ENCODE peak calls at places on chromosome 4, in five cellular contexts. I, C, F, E and K are unnamed samples.

GRCh38 chr4:2337896-2338295 is 76.0 kb upstream of the MXD4 start:
- DNase-seq in C (no peak), E (no peak), F (no peak), I (no peak), K (no peak)

GRCh38 chr4:1171306-1172227 is 816 bp downstream of the SPON2 start:
- DNase-seq in C (peak; percentile 82), F (peak; percentile 71), E (no peak), I (no peak), K (no peak)

GRCh38 chr4:4418676-4419370 is 31.9 kb downstream of the NSG1 start:
- DNase-seq in F (peak; percentile 30), C (peak; percentile 38), I (no peak), E (no peak), K (no peak)

GRCh38 chr4:1715002-1715761 is 3.1 kb upstream of the SLBP start:
- DNase-seq in F (no peak), C (no peak), I (no peak), E (no peak), K (no peak)

GRCh38 chr4:84263415-84263814 is 235.7 kb downstream of the NKX6-1 start:
- DNase-seq in C (no peak), E (no peak), I (no peak), F (no peak), K (no peak)

GRCh38 chr4:153947998-153948397 is 159.1 kb upstream of the SFRP2 start:
- DNase-seq in F (no peak), E (no peak), C (no peak), I (no peak), K (no peak)

GRCh38 chr4:142112451-142112850 is 476.1 kb downstream of the IL15 start:
- DNase-seq in C (no peak), F (no peak), I (no peak), E (no peak), K (peak; percentile 75)

GRCh38 chr4:125140966-125141495 is 173.7 kb upstream of the FAT4 start:
- DNase-seq in I (peak; percentile 26), E (no peak), C (no peak), F (no peak), K (peak; percentile 60)

GRCh38 chr4:16897991-16898827 is at the start of gene LDB2:
- DNase-seq in C (peak; percentile 89), E (peak; percentile 78), F (no peak), I (peak; percentile 85), K (peak; percentile 86)

GRCh38 chr4:125042031-125042430 is 272.7 kb upstream of the FAT4 start:
- DNase-seq in E (no peak), C (no peak), F (no peak), I (no peak), K (no peak)

GRCh38 chr4:73603854-73604584 is 16.2 kb downstream of the RASSF6 start:
- DNase-seq in F (no peak), I (no peak), E (no peak), C (no peak), K (peak; percentile 42)

GRCh38 chr4:3368841-3369760 is 72.7 kb upstream of the HGFAC start:
- DNase-seq in F (peak; percentile 47), E (no peak), I (no peak), C (no peak), K (no peak)

GRCh38 chr4:7393491-7394183 is 41.1 kb downstream of the PSAPL1 start:
- DNase-seq in E (no peak), I (no peak), C (peak; percentile 28), F (no peak), K (no peak)

GRCh38 chr4:182307746-182308145 is 64.5 kb downstream of the TENM3 start:
- DNase-seq in I (peak; percentile 98), E (no peak), F (no peak), C (no peak), K (peak; percentile 86)

GRCh38 chr4:132493476-132493875 is 655.6 kb upstream of the PCDH10 start:
- DNase-seq in I (no peak), F (no peak), E (no peak), C (no peak), K (no peak)

DNA sequence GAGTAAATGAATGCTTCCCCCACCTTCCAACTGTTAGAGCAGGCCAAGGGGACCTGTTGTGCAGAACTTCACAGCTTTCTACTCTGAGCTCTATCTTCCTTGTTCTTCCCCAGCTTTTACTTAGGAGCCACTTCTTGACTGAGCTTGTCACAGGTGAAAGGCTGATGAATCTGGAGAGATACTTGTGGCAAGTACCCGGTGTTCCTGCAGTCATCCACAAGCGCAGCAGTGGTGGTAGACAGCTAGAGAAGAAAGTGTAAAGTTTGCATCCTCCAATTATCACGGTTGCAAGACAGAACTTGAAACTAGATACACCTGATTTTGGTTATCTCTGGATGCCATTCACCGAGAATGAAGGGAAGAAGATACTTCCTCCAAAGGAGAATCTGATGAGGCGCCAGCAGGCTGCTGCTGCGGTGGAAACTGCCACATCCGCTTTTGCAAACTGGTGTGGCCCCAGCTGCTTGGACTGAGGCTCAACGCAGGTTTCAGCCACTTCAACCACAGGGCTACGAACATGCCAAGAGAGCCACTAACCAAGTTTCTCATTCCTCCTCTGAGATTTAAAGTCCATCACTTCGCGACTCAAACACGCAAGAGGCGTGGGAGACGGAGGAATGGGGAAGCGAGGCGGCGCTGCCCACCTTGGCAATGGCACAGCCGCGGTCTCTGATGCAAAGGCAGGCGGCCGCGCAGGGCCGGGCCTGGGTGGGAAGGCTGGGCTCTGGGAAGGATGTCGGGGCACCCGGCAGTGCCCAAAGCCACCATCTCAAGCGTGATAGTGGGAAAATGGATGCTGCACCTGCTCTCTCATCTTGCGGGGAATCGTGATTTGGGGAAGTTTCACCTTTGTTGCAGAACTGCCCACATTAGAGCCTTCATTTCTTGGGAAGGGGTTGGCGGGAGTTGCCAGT is 1.3 kb upstream of the FHIP1A start:
- DNase-seq in I (peak; percentile 5), C (peak; percentile 75), F (peak; percentile 65), E (peak; percentile 15), K (no peak)
- TF ChIP-seq CTCF in I (no peak), C (no peak), F (no peak), E (no peak), K (no peak)

DNA sequence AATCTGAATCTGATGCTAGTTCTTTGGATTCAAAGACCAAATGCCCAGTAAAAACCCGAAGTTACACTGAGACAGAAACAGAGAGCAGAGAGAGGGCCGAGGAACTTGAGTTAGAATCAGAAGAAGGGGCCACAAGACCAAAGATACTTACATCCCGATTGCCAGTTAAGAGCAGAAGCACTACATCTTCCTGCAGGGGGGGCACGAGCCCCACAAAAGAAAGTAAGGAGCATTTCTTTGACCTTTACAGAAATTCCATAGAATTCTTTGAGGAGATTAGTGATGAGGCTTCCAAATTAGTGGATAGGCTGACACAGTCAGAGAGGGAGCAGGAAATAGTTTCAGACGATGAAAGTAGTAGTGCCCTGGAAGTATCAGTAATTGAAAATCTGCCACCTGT is 309.3 kb downstream of the ANK2 start:
- DNase-seq in E (no peak), C (peak; percentile 51), F (no peak), I (no peak), K (peak; percentile 11)
- TF ChIP-seq CTCF in E (no peak), C (peak; percentile 27), F (no peak), I (peak; percentile 10), K (no peak)

DNA sequence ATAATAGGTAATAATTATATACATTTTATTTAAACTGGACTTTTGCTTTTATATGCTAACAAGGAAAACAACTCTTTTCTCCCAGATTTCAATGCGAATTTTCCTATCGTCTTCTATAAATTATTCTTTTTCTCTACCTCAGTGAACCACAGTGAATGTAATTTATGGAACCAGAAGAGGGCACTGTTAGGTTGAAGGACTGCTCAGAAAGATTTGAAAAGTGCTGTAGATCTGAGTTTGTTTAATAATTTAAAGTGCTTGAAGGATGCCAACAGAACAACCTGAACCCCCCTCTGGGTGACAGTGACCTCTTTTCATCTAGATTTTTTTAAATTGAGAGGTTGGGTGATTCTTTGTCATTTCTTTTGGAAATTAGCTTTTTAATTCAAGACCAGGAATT is 54.9 kb downstream of the PHOX2B start:
- DNase-seq in F (no peak), C (no peak), I (peak; percentile 50), E (no peak), K (peak; percentile 53)
- TF ChIP-seq CTCF in F (peak; percentile 8), C (peak; percentile 78), I (peak; percentile 54), E (peak; percentile 21), K (peak; percentile 69)

DNA sequence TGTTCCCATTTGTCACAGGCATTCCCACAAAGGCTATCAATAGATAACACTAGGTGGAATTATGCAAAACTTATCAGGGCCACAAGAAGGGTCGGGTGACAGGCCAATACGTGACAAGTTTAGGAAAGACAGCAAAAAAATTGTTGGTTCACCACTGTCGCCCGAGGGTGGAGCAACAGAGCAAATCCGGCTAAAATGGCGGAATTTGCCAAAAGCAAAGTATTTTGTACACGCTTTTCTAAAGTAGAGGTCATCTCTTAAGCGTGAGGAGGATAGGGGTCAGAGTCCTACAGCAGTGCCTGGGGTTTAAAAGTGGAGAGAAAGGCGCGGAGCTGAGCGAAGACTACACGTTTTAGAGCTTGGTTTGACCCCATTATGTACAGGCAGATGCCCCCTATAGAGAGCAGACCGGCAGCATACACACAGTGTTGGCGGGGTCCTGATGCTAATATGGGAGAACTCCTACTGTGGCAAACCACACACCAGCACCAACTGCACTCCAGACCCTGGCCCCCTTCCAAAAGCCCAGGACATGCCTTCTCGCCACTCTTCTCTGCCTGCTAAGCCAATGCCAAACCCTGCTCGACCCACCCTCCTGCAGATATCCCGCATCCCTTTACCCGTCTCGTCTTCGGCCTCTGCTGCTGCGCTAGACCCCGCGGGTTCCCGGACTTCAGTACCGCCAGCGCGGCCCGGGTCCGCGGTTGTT is 733 bp downstream of the CCNA2 start:
- DNase-seq in C (peak; percentile 74), I (peak; percentile 41), E (peak; percentile 5), F (peak; percentile 64), K (peak; percentile 29)
- TF ChIP-seq CTCF in C (peak; percentile 49), I (no peak), E (no peak), F (no peak), K (peak; percentile 30)

GRCh38 chr4:53601251-53601764 is 10.0 kb upstream of the LNX1 start:
- DNase-seq in I (no peak), C (peak; percentile 90), F (no peak), E (peak; percentile 11), K (peak; percentile 28)
- TF ChIP-seq CTCF in I (peak; percentile 24), C (peak; percentile 85), F (peak; percentile 8), E (peak; percentile 35), K (peak; percentile 40)

GRCh38 chr4:187307131-187307530 is 583.5 kb upstream of the FAT1 start:
- DNase-seq in I (peak; percentile 39), E (no peak), F (no peak), C (no peak), K (no peak)
- TF ChIP-seq CTCF in I (no peak), E (no peak), F (no peak), C (no peak), K (no peak)

GRCh38 chr4:52979821-52980590 is 117.9 kb downstream of the RASL11B start:
- DNase-seq in C (no peak), E (no peak), I (no peak), F (no peak), K (no peak)
- TF ChIP-seq CTCF in C (no peak), E (no peak), I (no peak), F (no peak), K (no peak)

DNA sequence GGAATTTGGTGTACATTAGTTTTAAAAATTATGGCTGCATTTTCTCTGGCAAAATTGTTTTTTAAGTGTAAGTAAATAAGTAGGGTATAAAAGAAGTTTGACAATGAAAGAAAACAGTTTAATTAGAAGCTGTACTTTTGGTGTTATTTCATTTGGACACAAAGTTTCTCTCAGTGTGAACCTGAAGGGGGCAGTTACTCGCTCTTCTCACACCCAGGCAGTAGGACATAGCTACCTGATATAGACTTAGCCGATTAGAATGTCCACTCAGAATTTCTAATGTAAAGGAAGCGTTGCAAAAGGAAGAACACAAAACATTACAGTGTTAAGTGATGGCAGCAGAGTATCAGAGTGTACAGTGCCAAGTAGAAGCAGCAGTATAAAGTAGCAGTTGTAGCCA is 311.9 kb upstream of the TECRL start:
- DNase-seq in E (no peak), C (no peak), I (no peak), F (no peak), K (no peak)
- TF ChIP-seq CTCF in E (no peak), C (peak; percentile 36), I (no peak), F (no peak), K (no peak)

GRCh38 chr4:162535121-162535520 is 371.3 kb upstream of the FSTL5 start:
- DNase-seq in C (no peak), I (no peak), E (no peak), F (no peak), K (no peak)
- TF ChIP-seq CTCF in C (peak; percentile 62), I (no peak), E (peak; percentile 42), F (no peak), K (no peak)